ENCODE peak calls at places on chromosomes 3 and 15, in ten cellular contexts. O, F, D, W, X, N, G, V, E and U are unnamed samples.

GRCh38 chr15:40264321-40265153 is 18.3 kb downstream of the ANKRD63 start:
- DNase-seq in O (no peak), F (no peak), D (no peak), W (no peak), X (no peak), N (no peak), G (no peak), V (no peak), E (no peak), U (no peak)

GRCh38 chr3:102081587-102082289 is 232.4 kb downstream of the NFKBIZ start:
- DNase-seq in O (no peak), F (no peak), D (no peak), W (no peak), X (no peak), N (no peak), G (no peak), V (no peak), E (no peak), U (no peak)

GRCh38 chr3:161264771-161265343 is 43.7 kb downstream of the NMD3 start:
- DNase-seq in O (no peak), F (no peak), D (peak; percentile 63), W (no peak), X (no peak), N (no peak), G (no peak), V (no peak), E (no peak), U (no peak)

GRCh38 chr3:195128255-195129071 is 142.5 kb downstream of the XXYLT1 start:
- DNase-seq in O (no peak), F (no peak), D (no peak), W (no peak), X (no peak), N (no peak), G (no peak), V (no peak), E (peak; percentile 65), U (no peak)

GRCh38 chr3:57079221-57079831 is 18.9 kb downstream of the SPATA12 start:
- DNase-seq in O (peak; percentile 95), F (peak; percentile 61), D (no peak), W (peak; percentile 65), X (no peak), N (peak; percentile 60), G (no peak), V (no peak), E (no peak), U (no peak)

GRCh38 chr3:163548005-163548404 is 1530.3 kb downstream of the SI start:
- DNase-seq in O (no peak), F (no peak), D (no peak), W (no peak), X (no peak), N (no peak), G (no peak), V (no peak), E (no peak), U (no peak)

GRCh38 chr3:195240171-195240701 is 30.7 kb downstream of the XXYLT1 start:
- DNase-seq in O (no peak), F (no peak), D (no peak), W (peak; percentile 74), X (no peak), N (no peak), G (no peak), V (no peak), E (no peak), U (no peak)

GRCh38 chr3:188827593-188827992 is 344.2 kb upstream of the TPRG1 start:
- DNase-seq in O (no peak), F (no peak), D (no peak), W (no peak), X (no peak), N (no peak), G (no peak), V (no peak), E (no peak), U (no peak)

GRCh38 chr3:11954312-11954934 is 49.8 kb upstream of the SYN2 start:
- DNase-seq in O (no peak), F (no peak), D (no peak), W (no peak), X (no peak), N (peak; percentile 56), G (no peak), V (no peak), E (no peak), U (no peak)

GRCh38 chr3:75294124-75294523 is 370.0 kb upstream of the FRG2C start:
- DNase-seq in O (peak; percentile 63), F (peak; percentile 63), D (peak; percentile 36), W (peak; percentile 39), X (peak; percentile 1), N (peak; percentile 10), G (peak; percentile 5), V (peak; percentile 29), E (peak; percentile 17), U (no peak)

GRCh38 chr3:13549513-13550256 is 760 bp downstream of the FBLN2 start:
- DNase-seq in O (no peak), F (no peak), D (no peak), W (no peak), X (no peak), N (no peak), G (peak; percentile 80), V (no peak), E (no peak), U (no peak)

GRCh38 chr3:177295116-177295515 is 97.8 kb upstream of the TBL1XR1 start:
- DNase-seq in O (no peak), F (no peak), D (no peak), W (no peak), X (no peak), N (no peak), G (no peak), V (no peak), E (no peak), U (no peak)

GRCh38 chr15:43974852-43975251 is 148.1 kb downstream of the WDR76 start:
- DNase-seq in O (peak; percentile 31), F (no peak), D (no peak), W (no peak), X (no peak), N (no peak), G (no peak), V (no peak), E (no peak), U (no peak)

GRCh38 chr15:34616613-34617012 is 33.2 kb upstream of the GOLGA8B start:
- DNase-seq in O (peak; percentile 7), F (peak; percentile 20), D (peak; percentile 36), W (peak; percentile 22), X (no peak), N (peak; percentile 62), G (no peak), V (peak; percentile 19), E (peak; percentile 50), U (no peak)

GRCh38 chr3:45980229-45980813 is 15.3 kb downstream of the FYCO1 start:
- DNase-seq in O (no peak), F (no peak), D (no peak), W (no peak), X (no peak), N (no peak), G (no peak), V (no peak), E (no peak), U (no peak)

GRCh38 chr15:69557340-69558137 is 104.9 kb downstream of the RPLP1 start:
- DNase-seq in O (no peak), F (peak; percentile 21), D (peak; percentile 96), W (no peak), X (peak; percentile 74), N (peak; percentile 95), G (no peak), V (no peak), E (peak; percentile 93), U (peak; percentile 90)

GRCh38 chr15:40252438-40253178 is 13.7 kb downstream of the PAK6 start:
- DNase-seq in O (peak; percentile 75), F (no peak), D (no peak), W (peak; percentile 61), X (no peak), N (no peak), G (no peak), V (no peak), E (no peak), U (no peak)

GRCh38 chr3:62122819-62123218 is 250.5 kb downstream of the FEZF2 start:
- DNase-seq in O (no peak), F (no peak), D (no peak), W (no peak), X (no peak), N (no peak), G (no peak), V (no peak), E (no peak), U (no peak)

GRCh38 chr15:69497076-69497475 is 44.5 kb downstream of the RPLP1 start:
- DNase-seq in O (no peak), F (no peak), D (no peak), W (no peak), X (no peak), N (no peak), G (no peak), V (no peak), E (no peak), U (no peak)

GRCh38 chr3:88462241-88462640 is 312.5 kb downstream of the C3orf38 start:
- DNase-seq in O (no peak), F (no peak), D (no peak), W (no peak), X (no peak), N (no peak), G (no peak), V (no peak), E (peak; percentile 7), U (no peak)

GRCh38 chr15:81105521-81105920 is 28.5 kb upstream of the CFAP161 start:
- DNase-seq in O (no peak), F (no peak), D (no peak), W (no peak), X (no peak), N (no peak), G (no peak), V (no peak), E (no peak), U (no peak)

GRCh38 chr3:13853978-13854296 is 25.9 kb downstream of the WNT7A start:
- DNase-seq in O (no peak), F (peak; percentile 16), D (no peak), W (no peak), X (peak; percentile 2), N (peak; percentile 86), G (no peak), V (no peak), E (no peak), U (no peak)